ENCODE peak calls at places on chromosome 14, in four cellular contexts. I is H9, D is IMR-90, P is H1. Z is an unnamed sample.

GRCh38 chr14:75822522-75823288 is 159.1 kb downstream of the TGFB3 start:
- DNase-seq in I (no peak), D (peak), P (no peak), Z (no peak)

GRCh38 chr14:94936901-94937321 is 167.0 kb upstream of the GSC start:
- DNase-seq in I (no peak), D (no peak), P (no peak), Z (no peak)

GRCh38 chr14:99690636-99691035 is 6.5 kb downstream of the CYP46A1 start:
- DNase-seq in I (no peak), D (no peak), P (no peak), Z (no peak)

GRCh38 chr14:39726563-39726962 is 294.3 kb upstream of the FBXO33 start:
- DNase-seq in I (no peak), D (no peak), P (no peak), Z (no peak)

GRCh38 chr14:73238941-73239340 is 1.6 kb downstream of the PAPLN start:
- DNase-seq in I (no peak), D (no peak), P (no peak), Z (no peak)

GRCh38 chr14:63457498-63457897 is 85.7 kb downstream of the PPP2R5E start:
- DNase-seq in I (no peak), D (no peak), P (no peak), Z (no peak)

GRCh38 chr14:100864206-100864605 is 38.3 kb downstream of the MEG3 start:
- DNase-seq in I (no peak), D (no peak), P (no peak), Z (no peak)

GRCh38 chr14:104739546-104740516 is 13.1 kb upstream of the SIVA1 start:
- DNase-seq in I (no peak), D (no peak), P (no peak), Z (no peak)

GRCh38 chr14:93980464-93981201 is 4.3 kb upstream of the ASB2 start:
- DNase-seq in I (no peak), D (peak), P (no peak), Z (no peak)

GRCh38 chr14:75126679-75127473 is at the start of gene NEK9:
- DNase-seq in I (peak), D (peak), P (peak), Z (peak)

GRCh38 chr14:26855051-26855753 is 257.4 kb upstream of the NOVA1 start:
- DNase-seq in I (no peak), D (no peak), P (no peak), Z (no peak)

GRCh38 chr14:50800032-50800431 is 30.9 kb downstream of the NIN start:
- DNase-seq in I (no peak), D (peak), P (no peak), Z (no peak)

GRCh38 chr14:100680439-100681051 is 46.1 kb upstream of the DLK1 start:
- DNase-seq in I (no peak), D (no peak), P (no peak), Z (no peak)

GRCh38 chr14:23416801-23417200 is 8.7 kb upstream of the MYH6 start:
- DNase-seq in I (no peak), D (no peak), P (no peak), Z (no peak)

GRCh38 chr14:81801921-81802320 is 268.3 kb upstream of the SEL1L start:
- DNase-seq in I (no peak), D (no peak), P (no peak), Z (no peak)

GRCh38 chr14:104795781-104796681 is 483 bp upstream of the AKT1 start:
- DNase-seq in I (no peak), D (no peak), P (no peak), Z (no peak)

GRCh38 chr14:22471545-22472121 is 117.4 kb downstream of the DAD1 start:
- DNase-seq in I (peak), D (peak), P (peak), Z (peak)

GRCh38 chr14:69997849-69998248 is 118.6 kb downstream of the SMOC1 start:
- DNase-seq in I (no peak), D (peak), P (no peak), Z (no peak)

GRCh38 chr14:102772781-102773570 is 4.3 kb upstream of the TRAF3 start:
- DNase-seq in I (peak), D (no peak), P (peak), Z (peak)

GRCh38 chr14:23925523-23926075 is 28.0 kb upstream of the DHRS4 start:
- DNase-seq in I (no peak), D (no peak), P (no peak), Z (no peak)

GRCh38 chr14:95725685-95726336 is 11.9 kb upstream of the TCL1A start:
- DNase-seq in I (no peak), D (no peak), P (no peak), Z (no peak)

GRCh38 chr14:37595809-37596595 is 573 bp downstream of the TTC6 start:
- DNase-seq in I (peak), D (peak), P (no peak), Z (peak)

GRCh38 chr14:52690983-52691760 is 4.2 kb downstream of the ERO1A start:
- DNase-seq in I (no peak), D (no peak), P (no peak), Z (no peak)

GRCh38 chr14:105075364-105076295 is 10.4 kb upstream of the GPR132 start:
- DNase-seq in I (peak), D (peak), P (no peak), Z (peak)

GRCh38 chr14:88588081-88588480 is 25.2 kb downstream of the ZC3H14 start:
- DNase-seq in I (no peak), D (no peak), P (no peak), Z (no peak)

GRCh38 chr14:74636424-74637183 is 24.6 kb upstream of the LTBP2 start:
- DNase-seq in I (no peak), D (no peak), P (no peak), Z (peak)

GRCh38 chr14:103737432-103738045 is 21.9 kb downstream of the ZFYVE21 start:
- DNase-seq in I (no peak), D (no peak), P (no peak), Z (no peak)

GRCh38 chr14:50062438-50063039 is 53.8 kb downstream of the VCPKMT start:
- DNase-seq in I (no peak), D (peak), P (no peak), Z (peak)

GRCh38 chr14:61211476-61212262 is 69.5 kb downstream of the TMEM30B start:
- DNase-seq in I (no peak), D (no peak), P (no peak), Z (no peak)

GRCh38 chr14:81453166-81453766 is 53.1 kb upstream of the STON2 start:
- DNase-seq in I (peak), D (peak), P (no peak), Z (peak)

DNA sequence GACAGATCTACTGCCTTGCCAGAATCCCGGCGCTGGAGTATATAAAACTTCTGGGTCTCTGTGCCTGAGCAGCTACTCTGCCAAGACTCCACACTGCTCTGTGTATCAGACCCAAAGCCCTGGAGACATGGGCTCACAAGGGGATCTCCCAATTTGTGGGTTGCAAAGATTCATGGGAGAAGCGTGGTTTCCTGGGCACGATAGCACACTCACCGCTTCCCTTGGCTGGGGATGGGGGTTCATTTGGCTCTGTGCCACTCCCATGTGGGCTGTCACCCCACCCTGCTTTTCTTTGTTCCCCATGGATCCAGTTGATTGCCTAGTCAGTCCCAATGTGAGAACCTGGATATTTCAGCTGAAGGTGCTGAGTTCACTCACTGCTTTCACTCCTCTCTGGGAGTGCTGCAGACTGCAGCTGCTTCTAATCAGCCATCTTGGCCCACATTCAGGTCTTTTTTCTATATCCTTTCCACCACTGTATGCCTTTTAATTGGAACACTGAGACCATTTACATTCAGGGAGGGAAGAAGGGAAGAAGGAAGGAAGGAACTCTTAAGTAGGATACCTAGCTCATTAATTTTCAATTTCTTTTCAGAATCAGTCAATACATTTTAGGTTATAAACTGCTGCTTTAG is 39.9 kb upstream of the PCNX4 start:
- DNase-seq in I (no peak), D (peak), P (no peak), Z (no peak)
- H4K5ac ChIP-seq in I (no peak), D (no peak), P (no peak), Z (no peak)

DNA sequence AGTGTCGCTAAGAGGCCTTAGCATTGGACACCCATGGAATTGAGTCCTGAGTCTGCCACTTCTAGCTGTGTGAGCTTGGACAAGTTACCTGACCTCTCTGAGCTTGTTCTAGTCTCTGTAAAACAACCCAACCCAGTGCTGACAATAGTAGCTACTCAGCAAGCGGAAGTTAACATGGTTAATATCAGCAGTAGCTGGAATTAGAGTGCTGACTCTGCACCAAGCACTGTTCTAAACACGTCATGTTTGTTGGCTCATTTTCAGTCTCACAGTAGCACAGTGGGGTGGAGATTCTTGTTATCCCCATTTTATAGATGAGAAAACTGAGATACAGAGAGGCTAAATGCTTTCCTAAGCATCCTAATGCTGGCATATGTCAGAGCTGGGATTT is 47.5 kb upstream of the RIN3 start:
- DNase-seq in I (no peak), D (no peak), P (no peak), Z (no peak)
- H4K5ac ChIP-seq in I (no peak), D (no peak), P (no peak), Z (no peak)

GRCh38 chr14:68571073-68571703 is 221.7 kb downstream of the ZFP36L1 start:
- DNase-seq in I (no peak), D (no peak), P (no peak), Z (no peak)

GRCh38 chr14:68566075-68566474 is 226.8 kb downstream of the ZFP36L1 start:
- DNase-seq in I (no peak), D (no peak), P (no peak), Z (no peak)

GRCh38 chr14:68569970-68570409 is 222.9 kb downstream of the ZFP36L1 start:
- DNase-seq in I (no peak), D (no peak), P (no peak), Z (no peak)

GRCh38 chr14:68569546-68569908 is 223.3 kb downstream of the ZFP36L1 start:
- DNase-seq in I (no peak), D (no peak), P (no peak), Z (no peak)

GRCh38 chr14:68568907-68569545 is 223.8 kb downstream of the ZFP36L1 start:
- DNase-seq in I (no peak), D (no peak), P (no peak), Z (no peak)
- H4K5ac ChIP-seq in I (no peak), D (no peak), P (no peak), Z (no peak)

GRCh38 chr14:33765251-33765650 is 185.6 kb downstream of the EGLN3 start:
- DNase-seq in I (peak), D (no peak), P (no peak), Z (peak)
- H4K5ac ChIP-seq in I (no peak), D (no peak), P (no peak), Z (no peak)

GRCh38 chr14:77337880-77338279 is 17.0 kb downstream of the GSTZ1 start:
- DNase-seq in I (no peak), D (no peak), P (no peak), Z (no peak)

GRCh38 chr14:77340389-77340788 is 19.6 kb downstream of the GSTZ1 start:
- DNase-seq in I (no peak), D (no peak), P (no peak), Z (no peak)

GRCh38 chr14:77338332-77338731 is 17.5 kb downstream of the GSTZ1 start:
- DNase-seq in I (no peak), D (no peak), P (no peak), Z (no peak)

GRCh38 chr14:77342726-77343397 is 22.0 kb downstream of the GSTZ1 start:
- DNase-seq in I (no peak), D (peak), P (no peak), Z (peak)

DNA sequence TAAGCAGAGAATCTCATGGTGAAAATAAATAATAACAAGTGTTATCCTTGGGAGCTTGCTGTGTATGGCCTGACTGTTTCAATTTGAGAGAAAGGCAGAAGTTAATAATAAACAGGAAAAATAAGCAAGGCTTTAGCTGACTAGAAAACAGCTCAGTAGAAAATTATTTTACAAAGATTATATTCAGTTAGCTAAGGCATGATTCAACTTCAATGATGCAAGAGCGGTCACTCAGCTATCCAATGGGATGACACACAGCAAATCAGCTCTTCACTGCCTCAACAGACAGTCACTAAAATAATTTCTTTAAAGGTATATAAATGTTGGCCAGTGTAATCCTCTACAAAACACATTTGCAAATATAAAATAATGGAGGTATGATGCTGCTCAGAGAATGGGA is 18.6 kb downstream of the GSTZ1 start:
- DNase-seq in I (no peak), D (peak), P (no peak), Z (no peak)
- H4K5ac ChIP-seq in I (no peak), D (no peak), P (no peak), Z (no peak)

DNA sequence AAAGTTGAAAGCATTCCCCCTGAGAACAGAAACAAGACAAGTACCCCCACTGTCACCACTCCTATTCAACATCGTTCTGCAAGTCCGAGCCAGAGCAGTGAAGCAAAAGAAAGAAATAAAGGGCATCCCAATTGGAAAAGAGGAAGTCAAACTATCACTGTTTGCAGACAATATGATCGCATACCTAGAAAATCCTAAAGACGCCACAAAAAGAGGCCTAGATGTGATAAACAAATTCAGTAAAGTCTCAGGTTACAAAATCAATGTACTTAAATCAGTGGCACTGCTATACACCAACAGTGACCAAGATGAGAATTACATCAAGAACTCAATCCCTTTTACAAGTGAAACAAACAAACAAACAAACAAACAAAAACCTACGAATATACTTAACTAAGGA is 87.7 kb upstream of the COCH start:
- DNase-seq in I (no peak), D (no peak), P (no peak), Z (no peak)
- H4K5ac ChIP-seq in I (no peak), D (no peak), P (no peak), Z (no peak)

Z was measured in mesendoderm.